ENCODE peak calls at places on chromosomes 13 and 19, in five cellular contexts. T is GM12878, W is HepG2, C is H1, L is K562. O is an unnamed sample.

GRCh38 chr13:97477824-97478223 is 43.9 kb downstream of the RAP2A start:
- DNase-seq in W (no peak), T (no peak), C (no peak), L (no peak), O (no peak)

GRCh38 chr13:112674412-112675383 is 15.1 kb upstream of the ATP11A start:
- DNase-seq in W (no peak), C (no peak), T (no peak), L (no peak), O (no peak)

GRCh38 chr13:58081301-58081820 is 449.8 kb downstream of the PCDH17 start:
- DNase-seq in W (no peak), L (no peak), T (no peak), C (no peak), O (no peak)

GRCh38 chr13:60351326-60351725 is 45.7 kb upstream of the TDRD3 start:
- DNase-seq in C (no peak), T (no peak), W (no peak), L (no peak), O (no peak)

GRCh38 chr13:101425156-101425471 is 8.8 kb upstream of the NALCN start:
- DNase-seq in C (no peak), T (no peak), W (no peak), L (no peak), O (no peak)

GRCh38 chr13:113117956-113118327 is 4.7 kb upstream of the F10 start:
- DNase-seq in W (no peak), L (no peak), T (no peak), C (no peak), O (no peak)

GRCh38 chr19:36986601-36987000 is 70.5 kb downstream of the ZNF568 start:
- DNase-seq in L (no peak), T (no peak), C (no peak), W (no peak), O (no peak)

GRCh38 chr13:52085416-52085815 is 43.5 kb downstream of the NEK5 start:
- DNase-seq in C (no peak), W (no peak), L (no peak), T (no peak), O (no peak)

GRCh38 chr19:43446746-43447489 is 18.5 kb downstream of the LYPD3 start:
- DNase-seq in W (peak), T (no peak), C (peak), L (peak), O (peak)

GRCh38 chr19:46426506-46427162 is 2.1 kb downstream of the PNMA8C start:
- DNase-seq in W (peak), C (no peak), L (peak), T (no peak), O (no peak)

GRCh38 chr13:72556945-72557344 is 170.5 kb downstream of the MZT1 start:
- DNase-seq in C (no peak), T (no peak), L (no peak), W (no peak), O (no peak)
- TF ChIP-seq ATF3 in C (no peak), T (no peak), L (no peak), W (no peak), O (no peak)

GRCh38 chr19:58560007-58560887 is 1.8 kb upstream of the UBE2M start:
- DNase-seq in C (no peak), W (no peak), L (no peak), T (no peak), O (no peak)

GRCh38 chr19:58558066-58558622 is at the start of gene UBE2M:
- DNase-seq in L (peak), W (no peak), C (no peak), T (no peak), O (no peak)

GRCh38 chr19:58558623-58559274 is 338 bp upstream of the UBE2M start:
- DNase-seq in T (peak), L (peak), W (peak), C (peak), O (peak)

GRCh38 chr19:58560921-58561320 is 2.5 kb upstream of the UBE2M start:
- DNase-seq in C (no peak), W (no peak), L (no peak), T (no peak), O (no peak)

GRCh38 chr19:58559275-58560006 is 1.0 kb upstream of the UBE2M start:
- DNase-seq in L (peak), C (no peak), W (peak), T (peak), O (peak)
- TF ChIP-seq POLR2A in L (peak), C (peak), W (peak), T (peak), O (peak)

DNA sequence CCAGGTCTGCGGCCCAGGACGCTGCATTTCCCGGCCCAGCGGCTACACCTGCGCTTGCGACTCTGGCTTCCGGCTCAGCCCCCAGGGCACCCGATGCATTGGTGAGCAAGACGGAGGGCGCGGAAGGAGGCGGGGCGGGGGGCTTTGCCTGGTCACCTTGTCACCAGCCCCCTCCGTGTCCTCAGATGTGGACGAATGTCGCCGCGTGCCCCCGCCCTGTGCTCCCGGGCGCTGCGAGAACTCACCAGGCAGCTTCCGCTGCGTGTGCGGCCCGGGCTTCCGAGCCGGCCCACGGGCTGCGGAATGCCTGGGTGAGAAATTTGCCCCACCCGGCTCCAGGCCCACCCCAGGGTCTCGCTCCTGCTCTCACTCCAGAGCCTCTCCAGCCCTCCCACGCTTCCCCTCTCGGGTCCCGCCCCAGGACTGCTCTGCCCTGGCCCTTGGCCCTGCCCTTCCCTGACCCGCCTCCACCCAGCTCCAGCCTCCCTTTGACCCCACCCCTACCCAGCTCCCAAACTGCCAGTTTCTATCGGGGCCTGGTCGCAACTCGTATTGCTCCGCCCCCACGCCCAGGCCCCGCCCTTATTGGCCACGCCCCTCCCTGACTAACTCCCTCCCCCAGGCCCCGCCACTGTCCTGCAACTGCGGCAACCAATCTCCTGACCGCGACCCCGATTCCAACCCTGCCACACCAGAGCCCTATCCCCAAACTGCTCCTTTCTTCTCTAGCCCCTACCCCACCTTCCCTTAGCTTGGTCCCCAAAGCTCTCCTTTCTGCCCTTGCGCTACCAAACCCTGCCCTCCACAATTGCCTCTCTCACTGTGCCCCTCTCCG is 8.6 kb downstream of the LTBP4 start:
- DNase-seq in T (peak), W (peak), L (peak), C (no peak), O (peak)
- H2AFZ ChIP-seq in T (peak), W (no peak), L (peak), C (no peak), O (no peak)

DNA sequence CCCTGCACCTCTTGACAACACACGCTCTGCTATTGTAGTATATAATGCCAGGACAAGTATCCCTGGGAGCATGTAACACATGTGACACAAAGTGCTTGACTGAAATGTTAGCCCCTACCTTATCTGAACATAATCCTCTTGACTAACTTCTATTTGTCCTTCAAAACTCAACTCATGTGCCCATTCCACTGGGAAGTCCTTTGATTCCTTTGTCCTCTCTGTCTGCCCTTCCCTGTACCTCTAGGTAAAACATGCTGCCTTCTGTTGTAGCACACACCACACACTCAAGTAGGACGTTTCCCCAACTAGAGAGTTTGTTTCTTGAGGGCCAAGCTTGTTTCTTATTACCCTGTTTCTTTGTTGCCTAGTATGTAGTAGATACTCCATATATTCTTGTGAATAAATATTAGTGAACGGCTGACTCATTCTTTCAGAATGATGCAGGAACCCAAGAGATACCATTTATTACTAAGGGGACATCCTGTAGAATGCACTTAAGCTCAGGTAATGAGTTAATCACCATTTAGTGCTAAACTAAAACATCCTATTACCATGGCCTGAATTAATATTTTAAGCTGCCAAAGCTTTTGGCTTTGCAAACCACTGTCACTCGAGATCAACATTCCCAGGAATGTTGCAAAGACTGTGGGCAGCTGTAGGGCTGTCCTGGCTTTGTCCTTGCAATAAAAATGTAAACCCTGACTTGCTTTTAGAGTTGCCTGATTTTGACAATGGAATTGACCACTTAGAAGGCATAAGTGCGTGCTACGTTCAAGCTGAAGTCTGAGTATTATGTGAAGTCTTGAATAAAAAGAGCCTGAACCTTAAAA is 313.4 kb downstream of the COG6 start:
- DNase-seq in L (no peak), W (no peak), T (no peak), C (no peak), O (no peak)
- TF ChIP-seq ATF3 in L (no peak), W (no peak), T (no peak), C (no peak), O (no peak)

GRCh38 chr19:38849746-38850230 is at the start of gene HNRNPL:
- DNase-seq in L (peak), W (no peak), C (no peak), T (no peak), O (no peak)

GRCh38 chr19:38850976-38851621 is 1.3 kb upstream of the HNRNPL start:
- DNase-seq in W (no peak), L (peak), C (no peak), T (no peak), O (no peak)

GRCh38 chr19:38848299-38849146 is 1.3 kb downstream of the HNRNPL start:
- DNase-seq in L (no peak), W (no peak), T (no peak), C (no peak), O (no peak)

GRCh38 chr19:38850231-38850975 is 617 bp upstream of the HNRNPL start:
- DNase-seq in W (peak), T (peak), C (peak), L (peak), O (peak)

GRCh38 chr19:38849147-38849745 is 540 bp downstream of the HNRNPL start:
- DNase-seq in T (peak), C (peak), L (peak), W (peak), O (peak)
- TF ChIP-seq POLR2A in T (peak), C (peak), L (peak), W (peak), O (peak)